ENCODE peak calls at places on chromosomes 13 and 19, in four cellular contexts. G is T-helper 2 cell, O is suprapubic skin, Y is neuronal stem cell. F is an unnamed sample.

GRCh38 chr13:112241288-112241687 is 134.9 kb upstream of the SPACA7 start:
- DNase-seq in G (no peak), O (no peak), Y (no peak), F (peak)

GRCh38 chr13:77330009-77330471 is 3.1 kb upstream of the MYCBP2 start:
- DNase-seq in G (no peak), O (no peak), Y (no peak), F (no peak)

GRCh38 chr19:35908010-35908441 is at the start of gene TYROBP:
- DNase-seq in G (no peak), O (no peak), Y (no peak), F (no peak)

GRCh38 chr13:112877066-112877465 is 91.9 kb upstream of the MCF2L start:
- DNase-seq in G (no peak), O (peak), Y (no peak), F (no peak)

GRCh38 chr19:18725755-18726416 is 42.4 kb downstream of the CRTC1 start:
- DNase-seq in G (no peak), O (no peak), Y (no peak), F (no peak)

GRCh38 chr13:53144826-53145225 is 116.2 kb downstream of the OLFM4 start:
- DNase-seq in G (no peak), O (no peak), Y (no peak), F (no peak)

GRCh38 chr19:5563941-5564612 is 3.7 kb downstream of the TINCR start:
- DNase-seq in G (no peak), O (no peak), Y (no peak), F (peak)

GRCh38 chr13:107360010-107360409 is 792.1 kb upstream of the ARGLU1 start:
- DNase-seq in G (no peak), O (no peak), Y (no peak), F (no peak)

GRCh38 chr19:18629166-18630088 is 7.4 kb upstream of the KLHL26 start:
- DNase-seq in G (no peak), O (peak), Y (no peak), F (peak)

GRCh38 chr13:33262069-33262487 is 23.5 kb downstream of the STARD13 start:
- DNase-seq in G (no peak), O (no peak), Y (no peak), F (peak)

GRCh38 chr13:24802074-24802473 is 38.1 kb downstream of the RNF17 start:
- DNase-seq in G (no peak), O (no peak), Y (no peak), F (no peak)

GRCh38 chr19:20472854-20473253 is 92.7 kb downstream of the ZNF737 start:
- DNase-seq in G (no peak), O (no peak), Y (no peak), F (no peak)

GRCh38 chr13:26599885-26600284 is 42.4 kb downstream of the WASF3 start:
- DNase-seq in G (no peak), O (no peak), Y (no peak), F (peak)

GRCh38 chr13:39815345-39816111 is 160.1 kb downstream of the COG6 start:
- DNase-seq in G (no peak), O (no peak), Y (no peak), F (no peak)

GRCh38 chr19:55353803-55354697 is 469 bp downstream of the COX6B2 start:
- DNase-seq in G (peak), O (peak), Y (no peak), F (peak)

GRCh38 chr13:30796833-30797601 is 61.7 kb downstream of the ALOX5AP start:
- DNase-seq in G (peak), O (no peak), Y (no peak), F (peak)

GRCh38 chr19:56170261-56170660 is 5.5 kb upstream of the GALP start:
- DNase-seq in G (no peak), O (no peak), Y (no peak), F (no peak)

GRCh38 chr13:71515639-71516038 is 351.4 kb downstream of the DACH1 start:
- DNase-seq in G (no peak), O (no peak), Y (no peak), F (peak)

GRCh38 chr13:72160977-72161376 is 294.0 kb upstream of the DACH1 start:
- DNase-seq in G (no peak), O (no peak), Y (no peak), F (peak)

GRCh38 chr19:5494780-5495179 is 39.6 kb downstream of the ZNRF4 start:
- DNase-seq in G (no peak), O (no peak), Y (no peak), F (no peak)

GRCh38 chr13:43693639-43694038 is 93.1 kb downstream of the ENOX1 start:
- DNase-seq in G (no peak), O (no peak), Y (no peak), F (no peak)

F was measured in NCI-H69.